ENCODE peak calls at places on chromosomes 13 and 19, in seven cellular contexts. G is A549; D is kidney tubule cell; Z is MG63; M is lower leg skin; T is ELR; R is stimulated activated CD4-positive, alpha-beta T cell treated with anti-CD3 and anti-CD28 coated beads, Interleukin-4, amount 100 ng/mL, for 48 hours. P is an unnamed sample.

GRCh38 chr19:16470911-16471811 is 609 bp downstream of the EPS15L1 start:
- DNase-seq in D (no peak), M (no peak), G (no peak), R (no peak), T (peak; percentile 69), Z (peak; percentile 54), P (no peak)

GRCh38 chr19:719636-720377 is 11.1 kb downstream of the PALM start:
- DNase-seq in Z (no peak), M (no peak), D (no peak), R (no peak), T (no peak), G (no peak), P (no peak)

GRCh38 chr13:90233933-90234672 is 1113.4 kb upstream of the MIR17HG start:
- DNase-seq in R (no peak), Z (no peak), D (no peak), T (peak; percentile 9), M (no peak), G (no peak), P (no peak)

GRCh38 chr13:63190742-63191141 is 1775.1 kb upstream of the PCDH20 start:
- DNase-seq in G (peak; percentile 1), D (peak; percentile 94), Z (peak; percentile 13), R (no peak), M (no peak), T (peak; percentile 81), P (no peak)

GRCh38 chr19:1312732-1313694 is 27.3 kb downstream of the EFNA2 start:
- DNase-seq in R (no peak), Z (peak; percentile 61), M (no peak), D (peak; percentile 83), T (peak; percentile 77), G (peak; percentile 88), P (no peak)

GRCh38 chr13:59623516-59623915 is 540.2 kb downstream of the DIAPH3 start:
- DNase-seq in D (no peak), T (no peak), M (no peak), G (no peak), R (no peak), Z (no peak), P (no peak)

GRCh38 chr19:28905996-28906395 is 307.0 kb downstream of the UQCRFS1 start:
- DNase-seq in G (no peak), Z (no peak), M (no peak), T (peak; percentile 81), R (no peak), D (peak; percentile 62), P (no peak)

GRCh38 chr19:12180377-12180776 is 17.5 kb downstream of the ZNF136 start:
- DNase-seq in M (no peak), R (no peak), G (no peak), D (no peak), T (no peak), Z (no peak), P (no peak)

GRCh38 chr19:518292-519231 is 11.3 kb downstream of the TPGS1 start:
- DNase-seq in T (no peak), Z (no peak), R (peak; percentile 48), G (no peak), M (no peak), D (no peak), P (no peak)

GRCh38 chr13:76790519-76791289 is 95.5 kb downstream of the KCTD12 start:
- DNase-seq in T (peak; percentile 17), Z (no peak), R (no peak), G (no peak), M (no peak), D (peak; percentile 64), P (no peak)

GRCh38 chr13:80227645-80228044 is 113.3 kb downstream of the SPRY2 start:
- DNase-seq in M (no peak), Z (no peak), R (no peak), T (no peak), G (no peak), D (no peak), P (no peak)

GRCh38 chr19:15138427-15138826 is 31.2 kb downstream of the SYDE1 start:
- DNase-seq in M (no peak), Z (peak; percentile 38), T (peak; percentile 50), D (no peak), R (no peak), G (no peak), P (no peak)

GRCh38 chr19:3186377-3186688 is 603 bp downstream of the NCLN start:
- DNase-seq in G (no peak), D (peak; percentile 6), Z (no peak), R (no peak), M (no peak), T (peak; percentile 31), P (no peak)

GRCh38 chr19:53577968-53578367 is 40.0 kb downstream of the ZNF331 start:
- DNase-seq in G (no peak), M (no peak), D (no peak), R (no peak), Z (no peak), T (no peak), P (no peak)

GRCh38 chr13:100898431-100898830 is 223.8 kb upstream of the TMTC4 start:
- DNase-seq in T (no peak), M (no peak), D (no peak), R (no peak), Z (no peak), G (no peak), P (no peak)

GRCh38 chr13:49584771-49585182 is 581 bp downstream of the RCBTB1 start:
- DNase-seq in M (no peak), D (peak; percentile 20), Z (no peak), G (no peak), T (peak; percentile 44), R (no peak), P (no peak)

GRCh38 chr13:43878897-43879322 is 630 bp downstream of the CCDC122 start:
- DNase-seq in Z (no peak), D (peak; percentile 85), T (peak; percentile 90), M (peak; percentile 70), G (peak; percentile 41), R (peak; percentile 23), P (peak; percentile 89)

GRCh38 chr19:55473613-55474012 is 2.8 kb upstream of the ZNF628 start:
- DNase-seq in R (no peak), T (no peak), G (no peak), Z (no peak), D (peak; percentile 43), M (no peak), P (no peak)